ENCODE peak calls at places on chromosomes 4 and X, in eight cellular contexts. M, X, I, F, A, C, N and R are unnamed samples.

GRCh38 chrX:85627363-85627762 is 247.9 kb upstream of the POF1B start:
- DNase-seq in A (no peak), N (no peak), I (no peak), X (no peak), F (peak; percentile 2), C (no peak), M (no peak), R (no peak)

GRCh38 chr4:115152081-115152480 is 38.7 kb upstream of the NDST4 start:
- DNase-seq in M (no peak), X (no peak), F (no peak), C (no peak), A (no peak), I (no peak), N (no peak), R (no peak)

GRCh38 chrX:67296395-67296794 is 247.4 kb upstream of the AR start:
- DNase-seq in A (no peak), X (no peak), M (no peak), C (no peak), I (no peak), N (no peak), F (no peak), R (no peak)

GRCh38 chr4:84582988-84583870 is at the start of gene CDS1:
- DNase-seq in F (no peak), A (no peak), C (no peak), I (no peak), N (no peak), M (no peak), X (peak; percentile 86), R (no peak)

GRCh38 chr4:53098681-53099121 is 236.6 kb downstream of the RASL11B start:
- DNase-seq in I (peak; percentile 89), X (no peak), A (no peak), C (no peak), N (no peak), F (peak; percentile 77), M (peak; percentile 55), R (no peak)

GRCh38 chr4:2484993-2485392 is 16.1 kb downstream of the RNF4 start:
- DNase-seq in I (no peak), A (no peak), F (peak; percentile 34), C (peak; percentile 72), N (no peak), X (peak; percentile 89), M (no peak), R (peak; percentile 70)

GRCh38 chrX:118495958-118496762 is 545 bp downstream of the DOCK11 start:
- DNase-seq in I (no peak), C (peak; percentile 86), F (no peak), A (no peak), N (no peak), M (no peak), X (peak; percentile 87), R (peak; percentile 91)

GRCh38 chr4:1305781-1306455 is 16.2 kb downstream of the MAEA start:
- DNase-seq in N (no peak), F (no peak), I (no peak), M (no peak), X (peak; percentile 37), A (no peak), C (no peak), R (no peak)

GRCh38 chrX:47384502-47384901 is 14.1 kb downstream of the ZNF157 start:
- DNase-seq in I (peak; percentile 8), A (peak; percentile 39), N (peak; percentile 37), X (no peak), M (peak; percentile 3), F (peak; percentile 69), C (peak; percentile 76), R (peak; percentile 77)

GRCh38 chr4:109211671-109212070 is 90.8 kb downstream of the COL25A1 start:
- DNase-seq in F (peak; percentile 2), A (no peak), X (no peak), M (no peak), I (peak; percentile 65), N (no peak), C (no peak), R (no peak)

GRCh38 chrX:150185766-150186165 is 177.4 kb upstream of the MAMLD1 start:
- DNase-seq in N (no peak), I (no peak), M (no peak), A (no peak), F (no peak), C (no peak), X (no peak), R (no peak)

GRCh38 chrX:125202486-125203378 is 116.9 kb upstream of the TEX13C start:
- DNase-seq in M (no peak), F (no peak), I (no peak), C (no peak), N (no peak), X (no peak), A (no peak), R (no peak)

GRCh38 chrX:123860983-123861382 is 1.1 kb downstream of the XIAP start:
- DNase-seq in X (no peak), C (no peak), I (no peak), M (no peak), N (no peak), F (peak; percentile 55), A (no peak), R (no peak)

GRCh38 chrX:23756165-23756564 is 13.1 kb upstream of the ACOT9 start:
- DNase-seq in A (no peak), C (peak; percentile 50), I (peak; percentile 5), X (no peak), F (peak; percentile 58), N (peak; percentile 16), M (no peak), R (peak; percentile 61)

GRCh38 chr4:13980317-13980716 is 352.8 kb upstream of the BOD1L1 start:
- DNase-seq in X (no peak), F (peak; percentile 84), I (peak; percentile 98), M (peak; percentile 76), N (no peak), A (no peak), C (no peak), R (no peak)

GRCh38 chr4:25787891-25788331 is 74.9 kb downstream of the SEL1L3 start:
- DNase-seq in X (no peak), C (no peak), M (no peak), N (no peak), A (no peak), I (peak; percentile 31), F (peak; percentile 9), R (no peak)

GRCh38 chr4:41878991-41879491 is 56.2 kb upstream of the TMEM33 start:
- DNase-seq in F (no peak), M (no peak), X (no peak), A (no peak), C (no peak), N (no peak), I (no peak), R (no peak)

GRCh38 chr4:41880022-41880837 is 55.0 kb upstream of the TMEM33 start:
- DNase-seq in A (no peak), M (no peak), X (no peak), F (no peak), N (no peak), I (no peak), C (no peak), R (no peak)

GRCh38 chr4:41879552-41879951 is 55.7 kb upstream of the TMEM33 start:
- DNase-seq in N (no peak), A (no peak), F (no peak), C (no peak), M (no peak), I (no peak), X (no peak), R (no peak)

GRCh38 chr4:41877020-41877796 is 58.0 kb upstream of the TMEM33 start:
- DNase-seq in I (no peak), F (no peak), M (no peak), A (no peak), X (no peak), N (no peak), C (no peak), R (no peak)

DNA sequence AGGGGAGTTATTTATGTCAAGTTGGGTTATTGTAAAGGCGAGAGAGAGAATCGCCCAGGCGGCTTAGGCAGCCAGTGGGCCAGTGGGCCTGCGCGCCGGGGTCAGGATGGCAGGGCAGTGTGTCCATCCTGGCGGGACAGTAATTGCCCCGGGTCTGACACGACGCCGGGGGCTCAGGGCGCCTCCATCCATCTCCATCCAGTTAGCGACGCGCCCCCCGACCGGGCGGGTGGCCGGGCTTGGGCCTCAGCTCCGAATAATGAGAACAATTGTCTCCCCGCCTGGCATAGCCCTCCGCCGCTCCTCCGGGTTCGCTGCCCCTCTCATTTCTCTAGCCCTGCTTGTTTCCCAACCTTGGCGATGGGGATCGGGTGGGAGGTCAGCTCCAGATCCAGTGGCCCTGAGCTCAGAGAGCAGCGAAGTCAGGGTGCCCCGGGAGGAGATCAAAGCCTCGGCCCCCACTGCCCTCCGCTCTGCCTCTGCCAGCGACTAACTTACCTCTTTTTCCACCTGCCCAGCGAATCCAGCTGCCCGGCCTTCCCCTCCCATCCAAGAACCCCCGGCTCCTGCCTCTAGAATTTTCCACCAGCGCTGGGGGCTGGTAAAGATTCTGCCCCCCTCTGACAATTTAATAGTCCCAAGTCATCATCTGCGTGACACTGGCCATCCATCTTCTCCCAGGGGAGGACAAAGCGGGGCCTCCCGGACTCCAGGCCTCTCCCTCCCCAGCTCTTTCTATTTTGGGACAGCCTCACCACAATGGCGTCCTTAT is 56.9 kb upstream of the TMEM33 start:
- DNase-seq in X (no peak), I (no peak), C (no peak), F (no peak), N (no peak), M (no peak), A (no peak), R (no peak)
- H3K4me3 ChIP-seq in X (no peak overlapping the region), I (no peak overlapping the region), C (no peak overlapping the region), F (no peak overlapping the region), N (no peak overlapping the region), M (no peak overlapping the region), A (no peak overlapping the region), R (no peak overlapping the region)

GRCh38 chr4:173527103-173527876 is 2.7 kb downstream of the HAND2 start:
- DNase-seq in C (no peak), M (no peak), X (no peak), I (no peak), F (peak; percentile 69), N (no peak), A (no peak), R (no peak)
- H3K4me3 ChIP-seq in C (no peak overlapping the region), M (peak overlapping the region; percentile 29), X (no peak overlapping the region), I (no peak overlapping the region), F (peak overlapping the region; percentile 94), N (no peak overlapping the region), A (peak overlapping the region; percentile 39), R (no peak overlapping the region)

DNA sequence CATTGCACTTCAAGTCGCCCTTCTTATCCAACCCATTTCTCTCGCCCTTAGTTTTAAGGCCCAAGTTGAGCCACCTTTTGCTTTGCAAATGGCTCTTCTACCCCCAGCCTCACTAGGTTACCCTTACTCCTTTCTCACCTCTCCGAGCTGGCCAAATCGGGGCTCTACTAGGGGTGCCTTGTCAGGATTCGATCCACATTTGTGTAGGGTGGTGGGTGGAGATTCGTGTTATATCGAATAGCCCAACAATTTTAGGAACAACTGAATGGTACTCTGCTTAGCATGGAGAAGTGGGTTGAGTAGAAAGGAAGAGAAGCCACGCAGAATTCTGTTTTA is 3.5 kb downstream of the SLIT2 start:
- DNase-seq in I (no peak), N (no peak), A (no peak), F (peak; percentile 52), X (no peak), C (no peak), M (no peak), R (no peak)
- H3K4me3 ChIP-seq in I (peak overlapping the region; percentile 74), N (peak overlapping the region; percentile 18), A (peak overlapping the region; percentile 41), F (peak overlapping the region; percentile 84), X (peak overlapping the region; percentile 84), C (no peak overlapping the region), M (peak overlapping the region; percentile 80), R (no peak overlapping the region)

DNA sequence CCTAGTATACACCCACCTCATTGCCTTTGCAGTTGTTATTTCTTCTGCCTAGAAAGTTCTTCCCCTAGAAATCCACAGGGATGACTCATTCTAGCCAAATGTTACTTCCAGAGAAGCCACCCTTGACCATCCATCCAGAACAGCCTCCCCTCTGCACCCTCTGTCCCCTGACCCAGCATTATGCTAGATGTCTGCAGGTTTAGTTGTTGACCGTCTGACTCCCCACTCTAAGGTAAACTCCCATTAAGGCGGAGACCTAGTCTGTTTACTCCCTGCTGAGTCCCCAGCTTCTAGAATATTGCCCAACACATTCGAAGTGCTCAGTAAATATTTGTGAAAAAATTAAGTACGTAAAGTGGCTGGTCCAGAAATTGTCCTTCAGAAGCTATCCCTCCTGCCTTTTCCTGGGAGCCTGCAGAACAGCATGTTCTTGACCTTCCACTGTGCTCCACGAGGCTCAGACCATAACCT is 11.0 kb downstream of the SRD5A3 start:
- DNase-seq in C (no peak), F (peak; percentile 27), A (no peak), I (peak; percentile 38), N (no peak), M (no peak), X (no peak), R (no peak)
- H3K4me3 ChIP-seq in C (no peak overlapping the region), F (no peak overlapping the region), A (no peak overlapping the region), I (no peak overlapping the region), N (no peak overlapping the region), M (no peak overlapping the region), X (no peak overlapping the region), R (no peak overlapping the region)